ENCODE peak calls at places on chromosomes 2 and 18, in ten cellular contexts. Y is mucosa of descending colon, C is cardiac fibroblast, W is fibroblast of mammary gland, A is AG10803, Z is AG09309, I is right lobe of liver, J is MM.1S, K is thyroid gland, S is kidney epithelial cell. O is an unnamed sample.

GRCh38 chr2:233152541-233152940 is 92.4 kb downstream of the INPP5D start:
- DNase-seq in Y (no peak), C (peak), W (peak), A (peak), Z (no peak), I (no peak), J (no peak), K (peak), S (no peak), O (no peak)

GRCh38 chr2:32427672-32428622 is 71.1 kb downstream of the BIRC6 start:
- DNase-seq in Y (no peak), C (no peak), W (peak), A (no peak), Z (no peak), I (no peak), J (no peak), K (no peak), S (no peak), O (no peak)

GRCh38 chr2:16003809-16004208 is 63.5 kb downstream of the MYCN start:
- DNase-seq in Y (no peak), C (no peak), W (no peak), A (no peak), Z (no peak), I (no peak), J (no peak), K (no peak), S (no peak), O (no peak)

GRCh38 chr2:196208915-196209314 is 37.5 kb upstream of the STK17B start:
- DNase-seq in Y (no peak), C (no peak), W (no peak), A (peak), Z (no peak), I (no peak), J (no peak), K (no peak), S (peak), O (no peak)

GRCh38 chr2:11802782-11803191 is 56.4 kb downstream of the LPIN1 start:
- DNase-seq in Y (no peak), C (peak), W (peak), A (peak), Z (no peak), I (no peak), J (no peak), K (no peak), S (no peak), O (peak)

GRCh38 chr2:83859553-83859952 is 599.5 kb downstream of the SUCLG1 start:
- DNase-seq in Y (no peak), C (no peak), W (no peak), A (no peak), Z (no peak), I (no peak), J (no peak), K (no peak), S (no peak), O (no peak)

GRCh38 chr18:22558945-22559385 is 141.2 kb upstream of the CTAGE1 start:
- DNase-seq in Y (peak), C (peak), W (peak), A (peak), Z (no peak), I (peak), J (no peak), K (peak), S (no peak), O (no peak)

GRCh38 chr2:239805043-239805329 is 220.2 kb downstream of the NDUFA10 start:
- DNase-seq in Y (no peak), C (no peak), W (no peak), A (no peak), Z (no peak), I (peak), J (no peak), K (no peak), S (no peak), O (no peak)

GRCh38 chr2:42127425-42128424 is 41.4 kb upstream of the EML4 start:
- DNase-seq in Y (no peak), C (no peak), W (no peak), A (no peak), Z (no peak), I (no peak), J (peak), K (peak), S (no peak), O (no peak)

GRCh38 chr2:77268626-77269025 is 253.6 kb downstream of the LRRTM4 start:
- DNase-seq in Y (no peak), C (no peak), W (no peak), A (no peak), Z (no peak), I (no peak), J (no peak), K (no peak), S (no peak), O (peak)

GRCh38 chr18:35513181-35513932 is 15.6 kb upstream of the INO80C start:
- DNase-seq in Y (no peak), C (peak), W (peak), A (peak), Z (peak), I (no peak), J (no peak), K (peak), S (no peak), O (peak)

GRCh38 chr2:159639712-159640111 is 23.4 kb upstream of the BAZ2B start:
- DNase-seq in Y (no peak), C (peak), W (no peak), A (no peak), Z (no peak), I (no peak), J (no peak), K (no peak), S (no peak), O (no peak)

GRCh38 chr18:48733854-48734253 is 195.0 kb downstream of the CTIF start:
- DNase-seq in Y (no peak), C (no peak), W (no peak), A (no peak), Z (no peak), I (no peak), J (no peak), K (no peak), S (no peak), O (no peak)

GRCh38 chr2:179877601-179878364 is 16.4 kb upstream of the ZNF385B start:
- DNase-seq in Y (no peak), C (peak), W (peak), A (no peak), Z (no peak), I (no peak), J (no peak), K (no peak), S (no peak), O (no peak)

GRCh38 chr2:174749793-174750192 is 14.5 kb downstream of the CHRNA1 start:
- DNase-seq in Y (no peak), C (no peak), W (no peak), A (no peak), Z (no peak), I (no peak), J (no peak), K (no peak), S (no peak), O (no peak)

GRCh38 chr2:127143851-127144782 is 37.2 kb upstream of the BIN1 start:
- DNase-seq in Y (no peak), C (peak), W (peak), A (peak), Z (no peak), I (no peak), J (no peak), K (no peak), S (no peak), O (no peak)

GRCh38 chr2:134603966-134604365 is 114.8 kb downstream of the TMEM163 start:
- DNase-seq in Y (no peak), C (no peak), W (no peak), A (no peak), Z (no peak), I (no peak), J (no peak), K (no peak), S (no peak), O (no peak)

GRCh38 chr18:13572148-13572547 is 154.2 kb downstream of the FAM210A start:
- DNase-seq in Y (no peak), C (no peak), W (no peak), A (no peak), Z (no peak), I (no peak), J (no peak), K (no peak), S (no peak), O (no peak)

GRCh38 chr2:139585133-139585532 is 804.9 kb upstream of the NXPH2 start:
- DNase-seq in Y (no peak), C (no peak), W (no peak), A (no peak), Z (no peak), I (no peak), J (no peak), K (no peak), S (no peak), O (no peak)

GRCh38 chr2:62270728-62271127 is 74.8 kb downstream of the B3GNT2 start:
- DNase-seq in Y (peak), C (peak), W (peak), A (no peak), Z (no peak), I (peak), J (no peak), K (peak), S (no peak), O (no peak)

GRCh38 chr2:23488584-23488983 is 103.6 kb downstream of the KLHL29 start:
- DNase-seq in Y (no peak), C (no peak), W (no peak), A (no peak), Z (no peak), I (no peak), J (no peak), K (no peak), S (no peak), O (no peak)

GRCh38 chr2:215831296-215831913 is 181.9 kb downstream of the MREG start:
- DNase-seq in Y (no peak), C (peak), W (peak), A (no peak), Z (no peak), I (no peak), J (no peak), K (no peak), S (no peak), O (no peak)

GRCh38 chr2:85668857-85669142 is 801 bp upstream of the SFTPB start:
- DNase-seq in Y (no peak), C (no peak), W (no peak), A (no peak), Z (no peak), I (no peak), J (no peak), K (no peak), S (no peak), O (no peak)

GRCh38 chr2:130872276-130873125 is 35.8 kb downstream of the ARHGEF4 start:
- DNase-seq in Y (no peak), C (no peak), W (no peak), A (no peak), Z (no peak), I (no peak), J (no peak), K (no peak), S (no peak), O (no peak)

GRCh38 chr2:186422226-186422625 is 63.8 kb upstream of the ZC3H15 start:
- DNase-seq in Y (no peak), C (peak), W (peak), A (peak), Z (peak), I (no peak), J (no peak), K (no peak), S (no peak), O (peak)

GRCh38 chr2:190532581-190532980 is 1.9 kb downstream of the NEMP2 start:
- DNase-seq in Y (no peak), C (no peak), W (no peak), A (no peak), Z (no peak), I (peak), J (no peak), K (peak), S (no peak), O (no peak)

GRCh38 chr2:170146784-170147183 is 31.2 kb upstream of the MYO3B start:
- DNase-seq in Y (no peak), C (no peak), W (no peak), A (no peak), Z (no peak), I (no peak), J (no peak), K (no peak), S (no peak), O (no peak)
- TF ChIP-seq CTCF in Y (no peak), C (no peak), W (no peak), A (no peak), Z (no peak), I (no peak), J (no peak), K (no peak), S (no peak), O (no peak)

DNA sequence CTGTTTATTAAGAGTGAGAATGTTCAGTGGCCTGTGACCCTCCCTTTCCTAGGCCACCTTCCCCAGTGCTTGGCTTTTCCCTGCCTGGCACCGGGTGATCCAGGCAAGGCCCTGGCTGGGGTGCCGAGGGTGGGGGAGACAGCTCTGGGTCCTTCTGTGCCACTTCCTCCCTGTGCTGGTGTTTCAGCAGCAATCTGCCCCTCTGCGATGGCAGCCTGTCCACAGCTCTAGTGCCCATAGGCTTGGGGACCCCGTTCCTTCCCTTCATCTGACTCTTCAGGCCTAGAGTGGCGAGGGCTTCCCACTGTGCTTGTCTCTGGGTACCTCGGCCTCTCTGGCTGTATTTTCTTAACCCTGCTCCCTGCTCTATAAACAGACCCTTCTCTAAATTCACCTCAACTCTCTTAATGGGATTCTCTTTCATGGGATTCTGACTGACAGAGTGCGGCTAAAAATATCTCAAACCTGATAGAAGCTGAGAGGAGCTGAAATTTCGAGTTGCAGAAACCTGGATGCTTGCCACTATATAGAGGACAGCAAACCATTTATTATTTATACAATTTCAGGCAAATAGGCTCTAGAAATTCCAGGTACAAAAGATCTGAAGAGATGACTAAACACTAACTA is 460.9 kb downstream of the DLGAP1 start:
- DNase-seq in Y (no peak), C (no peak), W (no peak), A (no peak), Z (no peak), I (no peak), J (no peak), K (no peak), S (no peak), O (no peak)
- H3K4me3 ChIP-seq in Y (no peak), C (no peak), W (no peak), A (no peak), Z (no peak), I (no peak), J (no peak), K (no peak), S (no peak), O (no peak)

DNA sequence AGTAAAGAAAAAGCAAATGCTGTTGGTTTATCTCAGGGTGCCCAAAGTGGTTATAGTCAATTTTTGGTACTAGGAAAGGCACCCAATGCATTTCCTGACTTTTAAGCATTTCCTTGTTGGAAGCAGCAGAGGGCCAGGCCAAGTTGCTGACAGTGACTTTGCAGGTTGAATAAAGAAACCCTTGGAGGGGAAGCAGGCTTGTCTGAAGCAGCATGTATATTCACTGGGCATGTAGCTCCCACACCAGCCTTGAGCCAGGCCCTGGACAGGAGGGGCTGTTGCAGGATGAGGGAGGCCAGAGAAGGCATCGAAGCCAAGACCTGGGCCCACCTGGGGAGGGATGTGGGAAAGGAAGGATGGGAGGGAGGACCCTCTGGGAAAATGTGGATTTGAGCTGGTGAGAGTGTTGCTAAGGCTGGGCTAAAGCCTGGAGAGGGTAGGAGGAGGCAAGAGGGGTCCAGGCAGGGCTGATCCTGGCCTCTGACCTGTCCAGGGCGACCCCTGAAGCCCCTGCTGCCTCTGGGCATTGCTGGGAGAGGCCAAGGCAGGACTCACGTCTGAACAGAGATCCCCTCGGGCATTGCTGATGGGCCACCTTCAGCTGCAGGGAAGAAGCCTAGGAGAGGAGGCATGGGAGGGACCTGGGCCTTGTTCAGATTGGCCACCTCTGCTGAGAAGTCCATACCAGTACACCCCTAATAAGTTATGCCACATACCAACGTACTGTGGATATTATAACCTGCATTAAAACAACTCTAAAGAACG is 79.6 kb downstream of the STPG4 start:
- DNase-seq in Y (no peak), C (no peak), W (no peak), A (peak), Z (no peak), I (no peak), J (no peak), K (no peak), S (no peak), O (no peak)
- TF ChIP-seq CTCF in Y (no peak), C (no peak), W (no peak), A (no peak), Z (peak), I (no peak), J (no peak), K (no peak), S (no peak), O (no peak)

GRCh38 chr2:207681431-207681830 is 30.0 kb upstream of the CCNYL1 start:
- DNase-seq in Y (no peak), C (no peak), W (no peak), A (no peak), Z (no peak), I (no peak), J (no peak), K (no peak), S (no peak), O (no peak)
- H3K4me3 ChIP-seq in Y (no peak), C (no peak), W (no peak), A (no peak), Z (no peak), I (no peak), J (no peak), K (no peak), S (peak), O (no peak)

DNA sequence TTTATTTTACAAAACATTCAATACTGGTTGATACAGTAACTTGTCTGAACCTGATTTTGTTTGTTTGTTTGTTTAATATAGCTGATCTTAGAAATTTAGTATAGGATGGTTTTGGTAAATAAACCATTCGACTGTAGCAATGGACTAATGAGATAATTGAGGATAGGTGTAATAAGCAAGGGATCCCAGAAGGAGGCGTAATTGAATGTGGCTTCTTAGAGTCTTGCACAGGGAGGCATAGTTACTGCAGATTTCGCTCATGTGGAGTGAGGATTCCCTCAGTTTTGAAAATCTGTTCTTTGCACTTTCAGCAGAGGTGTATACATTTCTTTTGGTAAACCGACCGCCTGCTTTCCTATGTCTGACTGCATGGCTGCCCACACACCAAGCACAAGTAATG is 709.6 kb downstream of the SOCS6 start:
- DNase-seq in Y (no peak), C (peak), W (peak), A (no peak), Z (no peak), I (no peak), J (no peak), K (no peak), S (no peak), O (no peak)
- TF ChIP-seq CTCF in Y (no peak), C (peak), W (peak), A (no peak), Z (no peak), I (no peak), J (no peak), K (no peak), S (peak), O (no peak)

DNA sequence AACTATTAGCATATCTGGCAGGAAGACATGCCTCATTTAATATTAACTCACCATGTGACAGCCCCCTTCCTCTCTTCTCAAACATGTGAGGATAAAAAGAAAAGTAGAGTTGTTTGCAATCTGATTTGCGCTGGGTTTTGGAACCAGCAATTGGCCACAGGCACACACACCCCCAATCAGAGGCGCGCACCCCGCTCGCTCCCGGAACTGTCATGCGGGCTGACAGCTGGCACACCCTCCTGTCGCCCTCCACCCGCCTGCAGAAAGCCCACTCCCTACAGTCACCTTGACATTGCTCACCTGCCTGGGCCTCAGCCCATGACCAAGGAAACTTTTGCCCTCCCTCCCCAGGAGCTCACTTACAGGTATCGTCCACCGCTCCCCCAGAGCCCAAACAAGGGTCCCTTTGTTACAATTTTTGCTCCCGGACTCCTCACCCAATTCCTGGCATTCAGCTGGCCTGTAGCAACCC is 1.1 kb downstream of the COBLL1 start:
- DNase-seq in Y (peak), C (peak), W (no peak), A (no peak), Z (no peak), I (peak), J (peak), K (peak), S (no peak), O (no peak)
- H3K4me3 ChIP-seq in Y (peak), C (peak), W (peak), A (peak), Z (peak), I (peak), J (peak), K (peak), S (peak), O (peak)

GRCh38 chr2:119227346-119227745 is 3.7 kb downstream of the STEAP3 start:
- DNase-seq in Y (no peak), C (no peak), W (peak), A (peak), Z (no peak), I (no peak), J (no peak), K (no peak), S (no peak), O (no peak)

GRCh38 chr2:119223521-119224390 is at the start of gene STEAP3:
- DNase-seq in Y (peak), C (peak), W (peak), A (peak), Z (no peak), I (peak), J (peak), K (peak), S (no peak), O (no peak)

GRCh38 chr2:119225926-119226325 is 2.3 kb downstream of the STEAP3 start:
- DNase-seq in Y (no peak), C (no peak), W (no peak), A (no peak), Z (no peak), I (no peak), J (no peak), K (no peak), S (no peak), O (no peak)

GRCh38 chr2:119224391-119224972 is 848 bp downstream of the STEAP3 start:
- DNase-seq in Y (peak), C (no peak), W (no peak), A (no peak), Z (no peak), I (no peak), J (no peak), K (no peak), S (no peak), O (no peak)

GRCh38 chr2:119225084-119225864 is 1.6 kb downstream of the STEAP3 start:
- DNase-seq in Y (peak), C (no peak), W (no peak), A (no peak), Z (no peak), I (peak), J (peak), K (peak), S (no peak), O (no peak)
- TF ChIP-seq CTCF in Y (no peak), C (no peak), W (no peak), A (no peak), Z (no peak), I (no peak), J (no peak), K (no peak), S (no peak), O (no peak)

GRCh38 chr2:101718479-101718878 is 21.0 kb downstream of the MAP4K4 start:
- DNase-seq in Y (no peak), C (no peak), W (no peak), A (no peak), Z (no peak), I (no peak), J (no peak), K (no peak), S (no peak), O (no peak)
- H3K4me3 ChIP-seq in Y (no peak), C (no peak), W (no peak), A (no peak), Z (no peak), I (no peak), J (no peak), K (no peak), S (no peak), O (no peak)